ENCODE peak calls at places on chromosome 3, in four cellular contexts. T, P, E and W are unnamed samples.

GRCh38 chr3:27134165-27134796 is 234.9 kb downstream of the NEK10 start:
- DNase-seq in T (peak; percentile 72), P (peak; percentile 70), E (peak; percentile 8), W (peak; percentile 57)

GRCh38 chr3:139472380-139473010 is 3.8 kb downstream of the RBP2 start:
- DNase-seq in T (no peak), P (no peak), E (no peak), W (no peak)

GRCh38 chr3:114899186-114899931 is 247.7 kb downstream of the ZBTB20 start:
- DNase-seq in T (no peak), P (no peak), E (no peak), W (no peak)

GRCh38 chr3:48155122-48155521 is 33.1 kb downstream of the CDC25A start:
- DNase-seq in T (no peak), P (no peak), E (no peak), W (no peak)

GRCh38 chr3:120416868-120417267 is 33.9 kb downstream of the FSTL1 start:
- DNase-seq in T (no peak), P (no peak), E (no peak), W (no peak)

GRCh38 chr3:63097396-63097795 is 180.7 kb upstream of the SYNPR start:
- DNase-seq in T (no peak), P (no peak), E (no peak), W (no peak)

GRCh38 chr3:40580494-40581091 is 55.8 kb downstream of the ZNF621 start:
- DNase-seq in T (peak; percentile 84), P (peak; percentile 81), E (no peak), W (peak; percentile 75)

GRCh38 chr3:117671707-117672318 is 962.2 kb downstream of the TUSC7 start:
- DNase-seq in T (no peak), P (no peak), E (no peak), W (peak; percentile 65)

GRCh38 chr3:72193768-72194463 is 409.0 kb upstream of the PROK2 start:
- DNase-seq in T (no peak), P (no peak), E (no peak), W (no peak)

GRCh38 chr3:161372321-161373260 is 1.3 kb upstream of the SPTSSB start:
- DNase-seq in T (peak; percentile 73), P (no peak), E (no peak), W (peak; percentile 74)

GRCh38 chr3:57080171-57080570 is 19.7 kb downstream of the SPATA12 start:
- DNase-seq in T (no peak), P (no peak), E (no peak), W (no peak)

GRCh38 chr3:127399154-127399553 is 111.3 kb upstream of the PRR20G start:
- DNase-seq in T (no peak), P (no peak), E (no peak), W (no peak)

GRCh38 chr3:73435055-73435454 is 189.7 kb downstream of the PDZRN3 start:
- DNase-seq in T (no peak), P (no peak), E (no peak), W (no peak)

GRCh38 chr3:136495213-136495612 is 245.1 kb downstream of the PCCB start:
- DNase-seq in T (no peak), P (no peak), E (no peak), W (no peak)

GRCh38 chr3:152176241-152176640 is 92.5 kb upstream of the MBNL1 start:
- DNase-seq in T (no peak), P (no peak), E (no peak), W (no peak)

GRCh38 chr3:79314547-79314946 is 453.3 kb downstream of the ROBO1 start:
- DNase-seq in T (no peak), P (no peak), E (no peak), W (no peak)

DNA sequence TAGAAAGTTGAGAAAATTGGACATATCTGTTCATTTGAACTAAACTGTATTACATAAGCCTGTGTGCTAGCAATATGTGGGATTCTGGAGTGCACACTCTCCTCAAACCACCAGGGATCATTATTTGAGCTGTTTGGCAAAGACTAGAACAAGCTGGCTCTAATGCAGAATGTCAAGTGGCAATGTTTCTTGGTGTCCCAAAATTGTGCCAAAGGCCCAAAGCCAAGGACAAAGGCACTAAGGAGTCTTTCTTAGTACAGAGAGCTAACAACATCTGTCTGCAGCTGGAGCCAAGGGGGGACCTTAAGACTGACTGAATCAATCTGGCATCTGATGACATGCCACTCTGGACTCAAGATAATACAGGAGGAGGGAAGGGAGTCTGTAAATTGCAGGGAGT is 76.7 kb upstream of the STRIT1 start:
- DNase-seq in T (no peak), P (no peak), E (no peak), W (no peak)
- TF ChIP-seq RFX5 in T (no peak), P (no peak), E (no peak), W (no peak)

GRCh38 chr3:171358171-171358890 is 101.9 kb downstream of the TNIK start:
- DNase-seq in T (no peak), P (no peak), E (no peak), W (no peak)

GRCh38 chr3:171356251-171356650 is 104.0 kb downstream of the TNIK start:
- DNase-seq in T (no peak), P (no peak), E (no peak), W (no peak)

GRCh38 chr3:171362575-171362974 is 97.6 kb downstream of the TNIK start:
- DNase-seq in T (no peak), P (no peak), E (no peak), W (peak; percentile 12)

GRCh38 chr3:171357721-171358120 is 102.5 kb downstream of the TNIK start:
- DNase-seq in T (no peak), P (no peak), E (no peak), W (no peak)

GRCh38 chr3:171358891-171359218 is 101.3 kb downstream of the TNIK start:
- DNase-seq in T (no peak), P (no peak), E (no peak), W (no peak)
- TF ChIP-seq NRF1 in T (no peak), P (no peak), E (no peak), W (no peak)

DNA sequence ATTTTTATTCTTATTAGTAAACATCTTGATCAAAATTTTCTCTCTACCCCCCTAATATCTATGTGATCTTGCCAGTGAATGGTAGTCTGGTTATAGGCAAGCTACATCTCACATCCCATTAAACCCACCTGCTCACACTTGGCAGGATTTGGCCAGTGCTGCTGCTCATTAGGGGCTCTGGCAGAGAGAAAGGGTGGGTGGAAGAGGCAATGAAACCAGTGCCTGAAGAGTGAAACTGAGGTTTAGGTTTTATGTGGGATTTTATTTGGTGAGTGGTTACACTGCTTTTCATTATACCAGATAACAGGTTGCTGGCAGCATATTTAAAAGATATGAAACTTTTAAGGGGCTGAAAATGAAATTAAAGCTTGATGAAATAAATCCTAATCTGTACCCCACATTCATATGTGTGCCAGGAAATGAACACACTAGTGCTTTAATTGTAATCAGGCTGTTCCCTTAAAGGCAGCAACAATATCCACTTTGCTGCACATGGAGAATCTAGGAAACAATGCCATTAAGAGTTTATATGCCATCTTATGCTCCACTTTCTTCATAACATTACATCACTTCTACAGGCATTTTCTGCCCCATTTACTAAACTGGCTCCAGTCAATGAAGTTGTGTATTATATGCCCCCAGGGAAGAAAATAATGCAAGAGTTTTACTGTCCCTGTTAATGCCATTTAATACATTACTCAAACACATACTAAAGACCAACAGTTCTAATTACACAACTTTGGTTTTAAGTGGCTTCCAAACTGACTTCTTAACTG is 688.7 kb downstream of the MECOM start:
- DNase-seq in T (no peak), P (no peak), E (no peak), W (no peak)
- TF ChIP-seq RFX5 in T (no peak), P (no peak), E (no peak), W (no peak)

GRCh38 chr3:108951802-108952474 is 1.7 kb downstream of the GUCA1C start:
- DNase-seq in T (no peak), P (no peak), E (no peak), W (no peak)
- TF ChIP-seq NRF1 in T (no peak), P (no peak), E (no peak), W (no peak)

GRCh38 chr3:124496066-124496465 is 234.2 kb upstream of the UMPS start:
- DNase-seq in T (no peak), P (no peak), E (no peak), W (no peak)

GRCh38 chr3:124497487-124497886 is 232.8 kb upstream of the UMPS start:
- DNase-seq in T (no peak), P (no peak), E (no peak), W (no peak)

GRCh38 chr3:124504332-124505059 is 225.8 kb upstream of the UMPS start:
- DNase-seq in T (no peak), P (no peak), E (no peak), W (no peak)

DNA sequence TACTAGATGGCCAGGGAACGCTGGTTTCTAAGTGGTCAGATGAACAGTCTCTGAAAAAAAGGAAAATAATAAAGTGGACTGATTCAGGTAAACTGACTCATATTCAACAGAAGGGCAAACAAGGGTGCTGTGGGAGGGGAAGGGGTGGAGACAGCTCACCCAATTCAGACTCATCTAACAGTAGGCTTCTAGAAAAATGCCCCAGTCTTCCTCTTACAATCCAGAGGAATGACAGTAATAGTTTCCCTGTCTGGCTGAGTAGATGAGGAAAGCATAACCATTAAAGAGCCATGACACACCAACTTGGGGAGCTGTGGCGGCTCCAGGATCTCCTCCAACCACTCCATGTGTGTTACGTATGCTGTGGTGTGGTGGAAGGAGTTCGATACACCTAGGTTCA is 231.4 kb upstream of the UMPS start:
- DNase-seq in T (no peak), P (no peak), E (no peak), W (no peak)
- TF ChIP-seq RFX5 in T (no peak), P (no peak), E (no peak), W (no peak)

GRCh38 chr3:174198199-174198598 is 660.9 kb upstream of the NAALADL2 start:
- DNase-seq in T (no peak), P (no peak), E (no peak), W (no peak)

GRCh38 chr3:174191895-174192294 is 667.2 kb upstream of the NAALADL2 start:
- DNase-seq in T (no peak), P (no peak), E (no peak), W (no peak)

GRCh38 chr3:174197416-174197815 is 661.7 kb upstream of the NAALADL2 start:
- DNase-seq in T (no peak), P (no peak), E (no peak), W (no peak)

GRCh38 chr3:174191380-174191779 is 667.8 kb upstream of the NAALADL2 start:
- DNase-seq in T (no peak), P (no peak), E (peak; percentile 12), W (no peak)

DNA sequence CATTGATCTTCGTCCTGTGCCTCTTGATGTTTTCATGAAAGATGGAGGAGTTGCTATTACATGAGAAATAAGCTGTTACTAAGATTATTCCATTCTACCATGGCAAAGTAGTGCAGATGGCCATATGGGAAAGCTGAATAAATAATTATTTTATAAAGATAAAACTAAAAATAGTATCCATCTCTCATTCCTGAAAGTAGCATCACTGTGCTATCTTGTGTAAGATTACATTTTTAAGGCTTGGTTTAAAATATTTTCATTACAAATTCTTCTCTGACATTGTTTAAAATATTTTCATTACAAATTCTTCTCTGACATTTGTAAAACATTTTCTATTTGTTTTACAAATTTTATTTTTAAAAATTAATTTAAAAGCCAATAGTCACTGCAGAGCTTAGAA is 665.6 kb upstream of the NAALADL2 start:
- DNase-seq in T (no peak), P (no peak), E (no peak), W (no peak)
- TF ChIP-seq NRF1 in T (no peak), P (no peak), E (no peak), W (no peak)